ENCODE peak calls at places on chromosomes 2 and 18, in eight cellular contexts. G, H, T, J, M, Z, S and R are unnamed samples.

GRCh38 chr2:160293401-160293911 is 93.4 kb upstream of the ITGB6 start:
- DNase-seq in J (peak), H (peak), T (no peak), S (no peak), G (no peak), M (peak), Z (no peak), R (no peak)

GRCh38 chr2:229025653-229026052 is 245.4 kb downstream of the PID1 start:
- DNase-seq in M (no peak), S (no peak), T (no peak), Z (no peak), J (no peak), G (no peak), H (no peak), R (no peak)

GRCh38 chr2:152028182-152028862 is 70.5 kb downstream of the CACNB4 start:
- DNase-seq in J (no peak), T (no peak), M (peak), G (no peak), S (no peak), H (peak), Z (no peak), R (no peak)

GRCh38 chr2:57453929-57454328 is 592.7 kb upstream of the VRK2 start:
- DNase-seq in Z (no peak), M (no peak), T (no peak), S (no peak), G (no peak), H (no peak), J (no peak), R (no peak)

GRCh38 chr2:151946856-151947523 is 118.8 kb upstream of the ARL5A start:
- DNase-seq in Z (peak), S (peak), H (peak), J (peak), G (no peak), T (no peak), M (peak), R (no peak)

GRCh38 chr2:46939596-46940359 is 24.2 kb upstream of the MCFD2 start:
- DNase-seq in Z (no peak), H (peak), J (no peak), M (no peak), S (no peak), T (no peak), G (no peak), R (no peak)

GRCh38 chr2:10271509-10271908 is 31.2 kb upstream of the HPCAL1 start:
- DNase-seq in H (no peak), Z (no peak), G (no peak), M (no peak), S (no peak), J (no peak), T (no peak), R (no peak)

GRCh38 chr2:45595724-45596435 is 15.2 kb downstream of the SRBD1 start:
- DNase-seq in H (peak), Z (peak), S (no peak), M (peak), G (no peak), T (no peak), J (peak), R (peak)

GRCh38 chr2:10079931-10080535 is at the start of gene CYS1:
- DNase-seq in H (no peak), Z (no peak), T (no peak), M (no peak), J (peak), S (peak), G (no peak), R (no peak)

GRCh38 chr2:101464841-101465240 is 10.1 kb downstream of the RFX8 start:
- DNase-seq in M (peak), G (no peak), H (peak), T (no peak), S (no peak), Z (no peak), J (no peak), R (no peak)

GRCh38 chr2:68565858-68566257 is 77.5 kb upstream of the PROKR1 start:
- DNase-seq in G (peak), M (peak), T (no peak), Z (no peak), H (peak), J (no peak), S (no peak), R (no peak)

GRCh38 chr18:22604986-22605421 is 187.3 kb upstream of the CTAGE1 start:
- DNase-seq in M (no peak), Z (peak), J (no peak), H (peak), T (no peak), S (no peak), G (no peak), R (no peak)

GRCh38 chr2:76641506-76641905 is 880.7 kb downstream of the LRRTM4 start:
- DNase-seq in S (no peak), T (no peak), H (no peak), J (no peak), G (no peak), M (no peak), Z (no peak), R (no peak)

GRCh38 chr2:224722250-224722649 is 6.1 kb upstream of the CCDC195 start:
- DNase-seq in T (no peak), S (no peak), G (no peak), M (peak), Z (no peak), J (peak), H (no peak), R (no peak)

GRCh38 chr2:142270291-142270690 is 139.5 kb upstream of the LRP1B start:
- DNase-seq in M (no peak), Z (no peak), H (no peak), S (no peak), T (no peak), J (no peak), G (no peak), R (no peak)

GRCh38 chr2:23241106-23241505 is 143.9 kb upstream of the KLHL29 start:
- DNase-seq in J (no peak), G (no peak), T (no peak), S (no peak), H (no peak), Z (no peak), M (no peak), R (no peak)

GRCh38 chr18:61676763-61677434 is 215.9 kb downstream of the RNF152 start:
- DNase-seq in T (no peak), S (no peak), J (peak), M (peak), H (no peak), G (no peak), Z (no peak), R (no peak)

GRCh38 chr2:46780801-46781445 is 134.7 kb downstream of the MCFD2 start:
- DNase-seq in H (no peak), S (peak), Z (no peak), T (peak), J (peak), G (no peak), M (no peak), R (no peak)

GRCh38 chr2:226077841-226078240 is 678.3 kb downstream of the NYAP2 start:
- DNase-seq in S (no peak), Z (no peak), H (no peak), M (peak), T (no peak), J (no peak), G (no peak), R (no peak)

GRCh38 chr2:177129610-177130009 is 83.0 kb upstream of the HNRNPA3 start:
- DNase-seq in H (no peak), S (no peak), M (no peak), T (no peak), J (no peak), Z (no peak), G (no peak), R (no peak)

GRCh38 chr18:21444465-21445023 is 156.0 kb downstream of the ESCO1 start:
- DNase-seq in S (peak), G (no peak), H (peak), M (peak), T (no peak), Z (peak), J (peak), R (peak)

GRCh38 chr2:195407782-195408181 is 249.2 kb upstream of the SLC39A10 start:
- DNase-seq in J (peak), T (no peak), G (no peak), Z (no peak), M (peak), H (peak), S (no peak), R (no peak)

GRCh38 chr2:24816884-24817283 is 23.7 kb downstream of the CENPO start:
- DNase-seq in J (peak), H (peak), S (no peak), M (peak), T (no peak), G (no peak), Z (peak), R (peak)

GRCh38 chr18:2050702-2051201 is 520.6 kb downstream of the METTL4 start:
- DNase-seq in S (no peak), G (peak), T (no peak), H (peak), Z (peak), M (no peak), J (no peak), R (no peak)

GRCh38 chr18:58901783-58902182 is 37.1 kb downstream of the ZNF532 start:
- DNase-seq in S (no peak), M (no peak), G (no peak), H (no peak), J (no peak), T (no peak), Z (no peak), R (no peak)

GRCh38 chr2:48633143-48633542 is 15.5 kb downstream of the GTF2A1L start:
- DNase-seq in M (no peak), S (no peak), J (no peak), H (no peak), G (no peak), T (no peak), Z (no peak), R (no peak)

GRCh38 chr2:101657787-101658186 is 39.7 kb upstream of the MAP4K4 start:
- DNase-seq in T (no peak), S (no peak), H (no peak), G (no peak), M (no peak), J (no peak), Z (no peak), R (no peak)

GRCh38 chr2:10901565-10901964 is 10.2 kb upstream of the KCNF1 start:
- DNase-seq in T (no peak), G (no peak), Z (no peak), M (no peak), S (no peak), H (no peak), J (no peak), R (no peak)

GRCh38 chr2:26807788-26808460 is 22.1 kb downstream of the CENPA start:
- DNase-seq in G (no peak), S (peak), T (no peak), H (no peak), J (peak), M (peak), Z (no peak), R (no peak)

GRCh38 chr2:177063331-177063730 is 149.3 kb upstream of the HNRNPA3 start:
- DNase-seq in J (no peak), M (no peak), T (no peak), H (no peak), S (no peak), Z (no peak), G (no peak), R (no peak)

GRCh38 chr2:160156084-160156483 is 44.0 kb downstream of the ITGB6 start:
- DNase-seq in M (peak), H (no peak), J (no peak), S (no peak), G (no peak), Z (no peak), T (no peak), R (no peak)

GRCh38 chr2:216430811-216431210 is 18.5 kb downstream of the SMARCAL1 start:
- DNase-seq in S (no peak), T (no peak), J (no peak), G (no peak), Z (no peak), H (no peak), M (no peak), R (no peak)